ENCODE peak calls at places on chromosomes 1 and 21, in five cellular contexts. One of them, this sample, is unnamed.
A peak's percentile ranks its signal among the peaks of the same experiment; 100 is the strongest.

GRCh38 chr1:151972533-151973270 is 21.0 kb downstream of the S100A10 start:
- DNase-seq in fibroblast of gingiva: peak; percentile 64
- DNase-seq in DMS79 treated with DMSO at 0.1 percent for 48 hours: peak; percentile 70
- DNase-seq in KG1: no peak
- DNase-seq in NCI-H1105: no peak
- DNase-seq in this sample: no peak

GRCh38 chr21:42174173-42174572 is 44.8 kb upstream of the ABCG1 start:
- DNase-seq in fibroblast of gingiva: no peak
- DNase-seq in DMS79 treated with DMSO at 0.1 percent for 48 hours: no peak
- DNase-seq in KG1: no peak
- DNase-seq in NCI-H1105: no peak
- DNase-seq in this sample: no peak

GRCh38 chr1:43464840-43465693 is 11.3 kb upstream of the HYI start:
- DNase-seq in fibroblast of gingiva: no peak
- DNase-seq in DMS79 treated with DMSO at 0.1 percent for 48 hours: no peak
- DNase-seq in KG1: no peak
- DNase-seq in NCI-H1105: no peak
- DNase-seq in this sample: no peak

GRCh38 chr1:116763116-116763786 is 9.0 kb downstream of the CD2 start:
- DNase-seq in fibroblast of gingiva: no peak
- DNase-seq in DMS79 treated with DMSO at 0.1 percent for 48 hours: no peak
- DNase-seq in KG1: no peak
- DNase-seq in NCI-H1105: no peak
- DNase-seq in this sample: no peak

GRCh38 chr21:46295996-46296752 is 10.0 kb downstream of the YBEY start:
- DNase-seq in fibroblast of gingiva: peak; percentile 56
- DNase-seq in DMS79 treated with DMSO at 0.1 percent for 48 hours: no peak
- DNase-seq in KG1: no peak
- DNase-seq in NCI-H1105: no peak
- DNase-seq in this sample: peak; percentile 65

GRCh38 chr1:51963592-51964308 is 26.8 kb downstream of the RAB3B start:
- DNase-seq in fibroblast of gingiva: no peak
- DNase-seq in DMS79 treated with DMSO at 0.1 percent for 48 hours: peak; percentile 50
- DNase-seq in KG1: no peak
- DNase-seq in NCI-H1105: no peak
- DNase-seq in this sample: no peak

GRCh38 chr1:186848509-186849130 is 19.9 kb downstream of the PLA2G4A start:
- DNase-seq in fibroblast of gingiva: no peak
- DNase-seq in DMS79 treated with DMSO at 0.1 percent for 48 hours: no peak
- DNase-seq in KG1: no peak
- DNase-seq in NCI-H1105: no peak
- DNase-seq in this sample: no peak

GRCh38 chr1:245810789-245811337 is 656.1 kb downstream of the KIF26B start:
- DNase-seq in fibroblast of gingiva: no peak
- DNase-seq in DMS79 treated with DMSO at 0.1 percent for 48 hours: no peak
- DNase-seq in KG1: no peak
- DNase-seq in NCI-H1105: no peak
- DNase-seq in this sample: no peak

GRCh38 chr1:240021709-240022108 is 70.0 kb upstream of the FMN2 start:
- DNase-seq in fibroblast of gingiva: no peak
- DNase-seq in DMS79 treated with DMSO at 0.1 percent for 48 hours: no peak
- DNase-seq in KG1: no peak
- DNase-seq in NCI-H1105: no peak
- DNase-seq in this sample: no peak

GRCh38 chr1:29105822-29106221 is 17.9 kb downstream of the TMEM200B start:
- DNase-seq in fibroblast of gingiva: peak; percentile 36
- DNase-seq in DMS79 treated with DMSO at 0.1 percent for 48 hours: no peak
- DNase-seq in KG1: no peak
- DNase-seq in NCI-H1105: no peak
- DNase-seq in this sample: no peak

GRCh38 chr21:46142581-46143473 is 12.6 kb downstream of the FTCD start:
- DNase-seq in fibroblast of gingiva: no peak
- DNase-seq in DMS79 treated with DMSO at 0.1 percent for 48 hours: no peak
- DNase-seq in KG1: no peak
- DNase-seq in NCI-H1105: no peak
- DNase-seq in this sample: no peak

GRCh38 chr1:64470670-64471217 is 815 bp downstream of the CACHD1 start:
- DNase-seq in fibroblast of gingiva: peak; percentile 14
- DNase-seq in DMS79 treated with DMSO at 0.1 percent for 48 hours: no peak
- DNase-seq in KG1: no peak
- DNase-seq in NCI-H1105: no peak
- DNase-seq in this sample: no peak

GRCh38 chr1:202968895-202969295 is 1.8 kb upstream of the CYB5R1 start:
- DNase-seq in fibroblast of gingiva: peak; percentile 60
- DNase-seq in DMS79 treated with DMSO at 0.1 percent for 48 hours: no peak
- DNase-seq in KG1: peak; percentile 89
- DNase-seq in NCI-H1105: no peak
- DNase-seq in this sample: peak; percentile 98

GRCh38 chr1:15081088-15081487 is 72.5 kb upstream of the TMEM51 start:
- DNase-seq in fibroblast of gingiva: no peak
- DNase-seq in DMS79 treated with DMSO at 0.1 percent for 48 hours: no peak
- DNase-seq in KG1: no peak
- DNase-seq in NCI-H1105: no peak
- DNase-seq in this sample: no peak

GRCh38 chr1:45802343-45803298 is 791 bp upstream of the MAST2 start:
- DNase-seq in fibroblast of gingiva: peak; percentile 96
- DNase-seq in DMS79 treated with DMSO at 0.1 percent for 48 hours: peak; percentile 71
- DNase-seq in KG1: no peak
- DNase-seq in NCI-H1105: no peak
- DNase-seq in this sample: peak; percentile 84

GRCh38 chr1:5811419-5811818 is 180.8 kb downstream of the NPHP4 start:
- DNase-seq in fibroblast of gingiva: no peak
- DNase-seq in DMS79 treated with DMSO at 0.1 percent for 48 hours: peak; percentile 92
- DNase-seq in KG1: no peak
- DNase-seq in NCI-H1105: peak; percentile 86
- DNase-seq in this sample: no peak

GRCh38 chr1:225823811-225824261 is 13.9 kb downstream of the EPHX1 start:
- DNase-seq in fibroblast of gingiva: no peak
- DNase-seq in DMS79 treated with DMSO at 0.1 percent for 48 hours: no peak
- DNase-seq in KG1: no peak
- DNase-seq in NCI-H1105: no peak
- DNase-seq in this sample: no peak

GRCh38 chr1:66996018-66996682 is 57.8 kb downstream of the SLC35D1 start:
- DNase-seq in fibroblast of gingiva: peak; percentile 68
- DNase-seq in DMS79 treated with DMSO at 0.1 percent for 48 hours: peak; percentile 20
- DNase-seq in KG1: peak; percentile 50
- DNase-seq in NCI-H1105: peak; percentile 54
- DNase-seq in this sample: peak; percentile 82

GRCh38 chr1:20603473-20604464 is 14.9 kb downstream of the CDA start:
- DNase-seq in fibroblast of gingiva: peak; percentile 62
- DNase-seq in DMS79 treated with DMSO at 0.1 percent for 48 hours: no peak
- DNase-seq in KG1: no peak
- DNase-seq in NCI-H1105: no peak
- DNase-seq in this sample: no peak

GRCh38 chr1:171128463-171128862 is 37.8 kb downstream of the FMO3 start:
- DNase-seq in fibroblast of gingiva: no peak
- DNase-seq in DMS79 treated with DMSO at 0.1 percent for 48 hours: no peak
- DNase-seq in KG1: no peak
- DNase-seq in NCI-H1105: no peak
- DNase-seq in this sample: no peak

GRCh38 chr1:41476807-41477361 is 7.6 kb downstream of the EDN2 start:
- DNase-seq in fibroblast of gingiva: no peak
- DNase-seq in DMS79 treated with DMSO at 0.1 percent for 48 hours: peak; percentile 63
- DNase-seq in KG1: no peak
- DNase-seq in NCI-H1105: no peak
- DNase-seq in this sample: no peak

GRCh38 chr21:17738171-17738953 is 80.8 kb downstream of the C21orf91 start:
- DNase-seq in fibroblast of gingiva: no peak
- DNase-seq in DMS79 treated with DMSO at 0.1 percent for 48 hours: no peak
- DNase-seq in KG1: no peak
- DNase-seq in NCI-H1105: no peak
- DNase-seq in this sample: no peak

GRCh38 chr1:99777752-99778151 is 11.3 kb upstream of the FRRS1 start:
- DNase-seq in fibroblast of gingiva: no peak
- DNase-seq in DMS79 treated with DMSO at 0.1 percent for 48 hours: no peak
- DNase-seq in KG1: no peak
- DNase-seq in NCI-H1105: no peak
- DNase-seq in this sample: no peak

GRCh38 chr1:82321794-82322193 is 521.1 kb downstream of the ADGRL2 start:
- DNase-seq in fibroblast of gingiva: no peak
- DNase-seq in DMS79 treated with DMSO at 0.1 percent for 48 hours: no peak
- DNase-seq in KG1: no peak
- DNase-seq in NCI-H1105: no peak
- DNase-seq in this sample: no peak

GRCh38 chr1:35220976-35221375 is 28.0 kb upstream of the SFPQ start:
- DNase-seq in fibroblast of gingiva: no peak
- DNase-seq in DMS79 treated with DMSO at 0.1 percent for 48 hours: no peak
- DNase-seq in KG1: no peak
- DNase-seq in NCI-H1105: no peak
- DNase-seq in this sample: peak; percentile 29

GRCh38 chr1:55833452-55834160 is 618.4 kb upstream of the USP24 start:
- DNase-seq in fibroblast of gingiva: peak; percentile 85
- DNase-seq in DMS79 treated with DMSO at 0.1 percent for 48 hours: no peak
- DNase-seq in KG1: no peak
- DNase-seq in NCI-H1105: no peak
- DNase-seq in this sample: no peak

GRCh38 chr1:22096036-22096435 is 43.5 kb downstream of the CDC42 start:
- DNase-seq in fibroblast of gingiva: no peak
- DNase-seq in DMS79 treated with DMSO at 0.1 percent for 48 hours: no peak
- DNase-seq in KG1: no peak
- DNase-seq in NCI-H1105: no peak
- DNase-seq in this sample: no peak

GRCh38 chr1:52142220-52143153 is 598 bp downstream of the ZFYVE9 start:
- DNase-seq in fibroblast of gingiva: peak; percentile 50
- DNase-seq in DMS79 treated with DMSO at 0.1 percent for 48 hours: peak; percentile 37
- DNase-seq in KG1: peak; percentile 71
- DNase-seq in NCI-H1105: peak; percentile 46
- DNase-seq in this sample: no peak

GRCh38 chr1:237043846-237044636 is 2.1 kb downstream of the RYR2 start:
- DNase-seq in fibroblast of gingiva: no peak
- DNase-seq in DMS79 treated with DMSO at 0.1 percent for 48 hours: peak; percentile 94
- DNase-seq in KG1: no peak
- DNase-seq in NCI-H1105: no peak
- DNase-seq in this sample: no peak

GRCh38 chr1:154493276-154493675 is 8.7 kb upstream of the TDRD10 start:
- DNase-seq in fibroblast of gingiva: no peak
- DNase-seq in DMS79 treated with DMSO at 0.1 percent for 48 hours: no peak
- DNase-seq in KG1: no peak
- DNase-seq in NCI-H1105: no peak
- DNase-seq in this sample: peak; percentile 22

GRCh38 chr1:211259596-211260126 is 495 bp downstream of the RCOR3 start:
- DNase-seq in fibroblast of gingiva: peak; percentile 70
- DNase-seq in DMS79 treated with DMSO at 0.1 percent for 48 hours: peak; percentile 45
- DNase-seq in KG1: peak; percentile 72
- DNase-seq in NCI-H1105: peak; percentile 52
- DNase-seq in this sample: peak; percentile 49

This sample was measured in AML-193.